ENCODE peak calls at places on chromosomes 16 and 17, in six cellular contexts. One of them, this sample, is unnamed. For H3F3A, the result is how much of the 10 kb centered on the place peaks cover.

GRCh38 chr17:77279448-77280303 is 138.9 kb downstream of the SEC14L1 start:
- DNase-seq in GM23248: no peak
- DNase-seq in PC-3: peak
- DNase-seq in neural progenitor cell: peak
- DNase-seq in GM23338: peak
- DNase-seq in PC-9: peak
- DNase-seq in this sample: no peak

GRCh38 chr16:22397459-22397858 is 23.0 kb upstream of the CDR2 start:
- DNase-seq in GM23248: peak
- DNase-seq in GM23338: no peak
- DNase-seq in PC-3: peak
- DNase-seq in PC-9: peak
- DNase-seq in neural progenitor cell: no peak
- DNase-seq in this sample: no peak

GRCh38 chr17:80364091-80364691 is 50.8 kb upstream of the ENDOV start:
- DNase-seq in PC-9: peak
- DNase-seq in neural progenitor cell: peak
- DNase-seq in GM23248: peak
- DNase-seq in PC-3: peak
- DNase-seq in GM23338: peak
- DNase-seq in this sample: no peak

GRCh38 chr17:17752822-17753448 is 71.7 kb downstream of the RAI1 start:
- DNase-seq in GM23248: peak
- DNase-seq in PC-9: no peak
- DNase-seq in PC-3: no peak
- DNase-seq in neural progenitor cell: no peak
- DNase-seq in GM23338: no peak
- DNase-seq in this sample: no peak

GRCh38 chr16:82061861-82062525 is 26.9 kb downstream of the HSD17B2 start:
- DNase-seq in GM23338: peak
- DNase-seq in PC-3: peak
- DNase-seq in neural progenitor cell: peak
- DNase-seq in PC-9: no peak
- DNase-seq in GM23248: peak
- DNase-seq in this sample: no peak

GRCh38 chr17:64355536-64356303 is 34.9 kb downstream of the PECAM1 start:
- DNase-seq in PC-3: peak
- DNase-seq in neural progenitor cell: no peak
- DNase-seq in GM23338: no peak
- DNase-seq in PC-9: no peak
- DNase-seq in GM23248: peak
- DNase-seq in this sample: no peak

GRCh38 chr17:5526821-5527598 is 40.6 kb downstream of the MIS12 start:
- DNase-seq in GM23248: peak
- DNase-seq in PC-9: peak
- DNase-seq in neural progenitor cell: peak
- DNase-seq in GM23338: no peak
- DNase-seq in PC-3: peak
- DNase-seq in this sample: peak

GRCh38 chr16:70253291-70254094 is 1.8 kb upstream of the EXOSC6 start:
- DNase-seq in GM23248: peak
- DNase-seq in neural progenitor cell: peak
- DNase-seq in PC-9: no peak
- DNase-seq in GM23338: peak
- DNase-seq in PC-3: peak
- DNase-seq in this sample: peak

GRCh38 chr17:70906808-70907207 is 737.5 kb downstream of the KCNJ2 start:
- DNase-seq in GM23248: peak
- DNase-seq in GM23338: peak
- DNase-seq in PC-3: no peak
- DNase-seq in PC-9: no peak
- DNase-seq in neural progenitor cell: peak
- DNase-seq in this sample: peak

GRCh38 chr16:48373258-48374050 is 11.8 kb downstream of the SIAH1 start:
- DNase-seq in PC-9: no peak
- DNase-seq in GM23338: no peak
- DNase-seq in neural progenitor cell: no peak
- DNase-seq in GM23248: peak
- DNase-seq in PC-3: no peak
- DNase-seq in this sample: no peak

GRCh38 chr17:14310584-14310983 is 9.7 kb downstream of the HS3ST3B1 start:
- DNase-seq in PC-9: no peak
- DNase-seq in GM23338: no peak
- DNase-seq in neural progenitor cell: peak
- DNase-seq in GM23248: peak
- DNase-seq in PC-3: no peak
- DNase-seq in this sample: no peak

GRCh38 chr16:49477250-49477895 is 103.8 kb downstream of the C16orf78 start:
- DNase-seq in PC-3: no peak
- DNase-seq in PC-9: no peak
- DNase-seq in GM23338: no peak
- DNase-seq in GM23248: no peak
- DNase-seq in neural progenitor cell: no peak
- DNase-seq in this sample: no peak

GRCh38 chr16:77330332-77331043 is 104.3 kb downstream of the ADAMTS18 start:
- DNase-seq in PC-3: no peak
- DNase-seq in GM23338: no peak
- DNase-seq in GM23248: no peak
- DNase-seq in PC-9: no peak
- DNase-seq in neural progenitor cell: peak
- DNase-seq in this sample: no peak

GRCh38 chr16:49484454-49484853 is 110.8 kb downstream of the C16orf78 start:
- DNase-seq in PC-9: no peak
- DNase-seq in GM23248: peak
- DNase-seq in neural progenitor cell: peak
- DNase-seq in PC-3: no peak
- DNase-seq in GM23338: peak
- DNase-seq in this sample: peak

GRCh38 chr16:88455610-88456355 is 2.7 kb downstream of the ZFPM1 start:
- DNase-seq in neural progenitor cell: peak
- DNase-seq in PC-9: peak
- DNase-seq in PC-3: peak
- DNase-seq in GM23248: peak
- DNase-seq in GM23338: peak
- DNase-seq in this sample: peak

GRCh38 chr16:27759301-27759871 is 209.4 kb downstream of the KATNIP start:
- DNase-seq in PC-3: peak
- DNase-seq in neural progenitor cell: no peak
- DNase-seq in PC-9: no peak
- DNase-seq in GM23248: peak
- DNase-seq in GM23338: no peak
- DNase-seq in this sample: no peak

GRCh38 chr17:17021194-17021863 is 20.9 kb upstream of the MPRIP start:
- DNase-seq in PC-3: no peak
- DNase-seq in GM23248: peak
- DNase-seq in GM23338: no peak
- DNase-seq in PC-9: peak
- DNase-seq in neural progenitor cell: peak
- DNase-seq in this sample: no peak

GRCh38 chr16:48101069-48101674 is 54.6 kb downstream of the ABCC12 start:
- DNase-seq in neural progenitor cell: no peak
- DNase-seq in GM23248: no peak
- DNase-seq in PC-9: no peak
- DNase-seq in GM23338: no peak
- DNase-seq in PC-3: no peak
- DNase-seq in this sample: no peak

GRCh38 chr16:68972720-68973119 is 129.4 kb downstream of the TANGO6 start:
- DNase-seq in PC-9: peak
- DNase-seq in PC-3: peak
- DNase-seq in neural progenitor cell: peak
- DNase-seq in GM23248: peak
- DNase-seq in GM23338: peak
- DNase-seq in this sample: no peak

GRCh38 chr17:9408381-9408780 is 167.2 kb downstream of the STX8 start:
- DNase-seq in GM23338: no peak
- DNase-seq in GM23248: peak
- DNase-seq in PC-3: peak
- DNase-seq in neural progenitor cell: no peak
- DNase-seq in PC-9: no peak
- DNase-seq in this sample: no peak

GRCh38 chr17:76816590-76817135 is 51.5 kb upstream of the MGAT5B start:
- DNase-seq in PC-9: peak
- DNase-seq in neural progenitor cell: peak
- DNase-seq in GM23338: peak
- DNase-seq in GM23248: peak
- DNase-seq in PC-3: peak
- DNase-seq in this sample: peak

GRCh38 chr16:65663774-65664173 is 541.9 kb upstream of the CDH11 start:
- DNase-seq in GM23338: no peak
- DNase-seq in neural progenitor cell: no peak
- DNase-seq in PC-3: peak
- DNase-seq in GM23248: no peak
- DNase-seq in PC-9: no peak
- DNase-seq in this sample: no peak

GRCh38 chr16:47905771-47906170 is 250.0 kb downstream of the ABCC12 start:
- DNase-seq in PC-3: peak
- DNase-seq in neural progenitor cell: no peak
- DNase-seq in GM23338: no peak
- DNase-seq in PC-9: no peak
- DNase-seq in GM23248: peak
- DNase-seq in this sample: no peak

DNA sequence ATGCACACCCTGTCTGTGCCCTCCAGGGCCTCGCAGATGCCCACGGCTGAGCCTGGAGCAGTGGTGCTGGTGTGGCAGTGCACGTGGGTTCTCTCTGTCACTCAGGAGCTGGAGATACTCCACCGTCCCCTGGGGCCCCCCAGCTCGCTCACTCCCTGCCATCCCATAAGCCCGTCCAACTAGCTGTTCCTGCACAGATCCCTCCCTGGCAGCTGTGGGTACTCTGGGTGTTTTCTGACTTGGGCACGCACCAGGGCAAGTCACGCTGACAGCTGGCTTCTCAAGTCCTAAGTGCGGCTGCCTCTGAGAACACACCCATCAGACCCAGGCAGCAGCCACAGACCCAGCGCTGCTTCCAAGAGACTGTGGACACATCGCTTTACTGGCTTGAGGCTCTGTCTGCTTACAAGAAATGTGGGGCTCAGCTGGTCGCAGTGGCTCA is 25.4 kb upstream of the ITGB4 start:
- DNase-seq in PC-9: no peak
- DNase-seq in GM23338: no peak
- DNase-seq in neural progenitor cell: no peak
- DNase-seq in PC-3: no peak
- DNase-seq in GM23248: no peak
- DNase-seq in this sample: no peak
- H3F3A ChIP-seq in PC-9: half or more
- H3F3A ChIP-seq in GM23338: under half
- H3F3A ChIP-seq in neural progenitor cell: under half
- H3F3A ChIP-seq in PC-3: under half
- H3F3A ChIP-seq in GM23248: under half
- H3F3A ChIP-seq in this sample: under half

DNA sequence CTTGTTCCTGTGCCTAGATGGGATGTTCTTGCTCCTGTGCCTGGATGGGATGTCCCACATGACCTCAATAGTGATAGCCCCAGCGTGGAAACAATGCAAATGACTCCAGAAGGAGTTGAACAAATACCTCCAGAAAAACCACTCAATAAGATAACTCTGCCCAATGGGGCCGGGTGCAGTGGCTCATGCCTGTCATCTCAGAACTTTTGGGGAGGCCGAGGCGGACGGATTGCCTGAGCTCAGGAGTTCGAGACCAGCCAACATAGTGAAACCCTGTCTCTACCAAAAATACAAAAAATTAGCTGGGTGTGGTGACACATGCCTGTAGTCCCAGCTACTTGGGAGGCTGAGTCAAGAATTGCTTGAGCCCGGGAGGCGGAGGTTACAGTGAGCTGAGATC is 15.2 kb upstream of the LITAF start:
- DNase-seq in PC-3: no peak
- DNase-seq in GM23338: no peak
- DNase-seq in PC-9: no peak
- DNase-seq in GM23248: no peak
- DNase-seq in neural progenitor cell: no peak
- DNase-seq in this sample: no peak
- TF ChIP-seq EZH2 in PC-3: no peak
- TF ChIP-seq EZH2 in GM23338: no peak
- TF ChIP-seq EZH2 in PC-9: no peak
- TF ChIP-seq EZH2 in GM23248: no peak
- TF ChIP-seq EZH2 in neural progenitor cell: no peak
- TF ChIP-seq EZH2 in this sample: no peak

DNA sequence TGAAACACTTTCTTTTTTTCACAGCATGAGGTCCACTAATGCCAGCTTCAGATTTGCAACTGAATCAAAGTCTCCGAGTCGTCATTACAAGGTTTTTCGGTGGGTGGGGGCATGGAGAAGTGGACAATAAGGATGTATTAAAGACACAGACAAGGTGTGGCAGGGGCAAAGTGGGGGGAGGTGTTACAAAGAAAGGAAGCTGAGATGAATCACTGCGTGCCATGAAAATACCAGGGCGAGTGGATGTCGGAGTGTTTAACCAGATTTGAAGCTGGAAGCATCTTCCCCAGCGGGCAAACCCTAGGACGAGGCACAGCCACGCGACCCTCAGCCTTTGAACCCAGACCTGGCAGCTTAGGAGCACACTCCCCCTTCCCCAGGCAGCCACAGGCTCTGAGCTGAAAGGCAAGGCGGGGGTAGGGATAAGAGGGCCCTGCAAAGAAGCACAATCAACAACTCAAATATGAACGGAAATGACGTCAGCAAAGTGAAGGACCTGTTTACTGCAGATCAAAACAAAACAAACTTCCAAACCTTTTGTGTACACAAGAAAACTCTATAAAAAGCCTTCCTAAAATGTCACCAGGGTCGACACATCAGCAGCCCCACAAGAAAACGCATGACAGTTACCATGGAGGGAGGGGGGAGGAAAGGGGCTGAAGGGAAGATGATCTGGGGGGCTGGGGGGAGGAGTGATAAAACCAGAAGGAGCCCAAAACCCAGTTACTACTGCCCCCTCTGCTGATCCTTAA is 5.6 kb upstream of the ZFHX3 start:
- DNase-seq in PC-9: peak
- DNase-seq in GM23248: no peak
- DNase-seq in PC-3: peak
- DNase-seq in GM23338: peak
- DNase-seq in neural progenitor cell: no peak
- DNase-seq in this sample: no peak
- H2AFZ ChIP-seq in PC-9: peak
- H2AFZ ChIP-seq in GM23248: no peak
- H2AFZ ChIP-seq in PC-3: peak
- H2AFZ ChIP-seq in GM23338: no peak
- H2AFZ ChIP-seq in neural progenitor cell: no peak
- H2AFZ ChIP-seq in this sample: no peak

GRCh38 chr17:40312131-40312731 is 3.3 kb downstream of the RARA start:
- DNase-seq in GM23248: no peak
- DNase-seq in neural progenitor cell: no peak
- DNase-seq in PC-3: peak
- DNase-seq in GM23338: no peak
- DNase-seq in PC-9: peak
- DNase-seq in this sample: peak
- H3F3A ChIP-seq in GM23248: under half
- H3F3A ChIP-seq in neural progenitor cell: under half
- H3F3A ChIP-seq in PC-3: under half
- H3F3A ChIP-seq in GM23338: under half
- H3F3A ChIP-seq in PC-9: half or more
- H3F3A ChIP-seq in this sample: under half

GRCh38 chr16:8677481-8677880 is 3.1 kb downstream of the ABAT start:
- DNase-seq in neural progenitor cell: no peak
- DNase-seq in PC-9: peak
- DNase-seq in PC-3: peak
- DNase-seq in GM23338: no peak
- DNase-seq in GM23248: peak
- DNase-seq in this sample: no peak
- TF ChIP-seq EZH2 in neural progenitor cell: no peak
- TF ChIP-seq EZH2 in PC-9: no peak
- TF ChIP-seq EZH2 in PC-3: no peak
- TF ChIP-seq EZH2 in GM23338: no peak
- TF ChIP-seq EZH2 in GM23248: no peak
- TF ChIP-seq EZH2 in this sample: no peak

GRCh38 chr16:10738231-10739077 is 5.2 kb upstream of the NUBP1 start:
- DNase-seq in GM23338: peak
- DNase-seq in PC-3: peak
- DNase-seq in neural progenitor cell: no peak
- DNase-seq in GM23248: peak
- DNase-seq in PC-9: peak
- DNase-seq in this sample: peak
- H2AFZ ChIP-seq in GM23338: no peak
- H2AFZ ChIP-seq in PC-3: no peak
- H2AFZ ChIP-seq in neural progenitor cell: no peak
- H2AFZ ChIP-seq in GM23248: peak
- H2AFZ ChIP-seq in PC-9: no peak
- H2AFZ ChIP-seq in this sample: peak

This sample was measured in MM.1S.